ENCODE peak calls at places on chromosome 21, in ten cellular contexts. U, N, J, E, O, T, P, C, K and Q are unnamed samples.

GRCh38 chr21:31961027-31961426 is 88.2 kb downstream of the HUNK start:
- DNase-seq in U (no peak), N (no peak), J (no peak), E (no peak), O (no peak), T (no peak), P (no peak), C (no peak), K (no peak), Q (no peak)

GRCh38 chr21:33856893-33857527 is 58.6 kb downstream of the ATP5PO start:
- DNase-seq in U (no peak), N (no peak), J (no peak), E (peak; percentile 30), O (peak; percentile 63), T (no peak), P (no peak), C (no peak), K (no peak), Q (no peak)

GRCh38 chr21:32921632-32922230 is 104.0 kb upstream of the OLIG2 start:
- DNase-seq in U (peak; percentile 10), N (peak; percentile 61), J (no peak), E (peak; percentile 67), O (no peak), T (peak; percentile 80), P (peak; percentile 6), C (no peak), K (peak; percentile 37), Q (peak; percentile 36)

GRCh38 chr21:32569261-32570230 is 15.8 kb downstream of the TCP10L start:
- DNase-seq in U (peak; percentile 79), N (peak; percentile 86), J (peak; percentile 72), E (peak; percentile 91), O (peak; percentile 78), T (peak; percentile 89), P (peak; percentile 87), C (peak; percentile 72), K (peak; percentile 78), Q (peak; percentile 77)

GRCh38 chr21:30839304-30839703 is 9.7 kb upstream of the KRTAP7-1 start:
- DNase-seq in U (no peak), N (no peak), J (peak; percentile 62), E (peak; percentile 23), O (peak; percentile 26), T (peak; percentile 63), P (no peak), C (no peak), K (no peak), Q (no peak)

GRCh38 chr21:31526040-31526439 is 133.5 kb upstream of the SOD1 start:
- DNase-seq in U (no peak), N (no peak), J (peak; percentile 42), E (no peak), O (no peak), T (no peak), P (no peak), C (no peak), K (no peak), Q (no peak)

GRCh38 chr21:43816611-43817071 is 27.3 kb downstream of the RRP1 start:
- DNase-seq in U (no peak), N (no peak), J (no peak), E (no peak), O (no peak), T (no peak), P (no peak), C (no peak), K (no peak), Q (no peak)

GRCh38 chr21:32392299-32392879 is 423 bp downstream of the URB1 start:
- DNase-seq in U (no peak), N (no peak), J (no peak), E (peak; percentile 47), O (no peak), T (no peak), P (peak; percentile 44), C (no peak), K (no peak), Q (no peak)

GRCh38 chr21:35172231-35172630 is 123.1 kb upstream of the RUNX1 start:
- DNase-seq in U (no peak), N (no peak), J (no peak), E (no peak), O (no peak), T (no peak), P (no peak), C (no peak), K (no peak), Q (peak; percentile 81)

GRCh38 chr21:38807481-38807880 is 1.8 kb downstream of the ETS2 start:
- DNase-seq in U (no peak), N (no peak), J (no peak), E (no peak), O (no peak), T (no peak), P (peak; percentile 44), C (no peak), K (no peak), Q (no peak)

GRCh38 chr21:38806153-38806941 is 618 bp downstream of the ETS2 start:
- DNase-seq in U (no peak), N (peak; percentile 69), J (no peak), E (peak; percentile 47), O (no peak), T (peak; percentile 57), P (no peak), C (peak; percentile 53), K (no peak), Q (peak; percentile 13)

GRCh38 chr21:38807987-38808386 is 2.3 kb downstream of the ETS2 start:
- DNase-seq in U (peak; percentile 51), N (no peak), J (no peak), E (no peak), O (no peak), T (no peak), P (no peak), C (no peak), K (no peak), Q (no peak)

GRCh38 chr21:38805282-38806152 is at the start of gene ETS2:
- DNase-seq in U (peak; percentile 92), N (peak; percentile 94), J (peak; percentile 72), E (peak; percentile 97), O (peak; percentile 91), T (peak; percentile 83), P (peak; percentile 81), C (peak; percentile 90), K (peak; percentile 90), Q (peak; percentile 83)

DNA sequence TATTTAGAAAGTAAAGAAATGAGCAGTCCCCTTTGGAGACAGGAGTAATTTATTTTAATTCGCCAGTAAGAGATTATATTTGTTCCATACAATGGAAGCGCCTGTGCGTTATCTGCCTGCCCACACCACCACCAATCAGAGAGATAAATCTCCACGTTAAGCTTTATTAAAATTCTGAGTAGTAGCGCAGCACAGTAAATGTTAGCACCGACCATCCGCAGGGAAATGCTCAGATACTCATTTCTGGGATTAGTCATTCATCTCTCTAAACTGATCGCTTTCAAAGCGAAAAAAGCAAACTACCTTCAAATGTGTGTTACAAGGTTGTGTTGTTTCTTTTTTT is 1.2 kb downstream of the ETS2 start:
- DNase-seq in U (peak; percentile 49), N (no peak), J (no peak), E (peak; percentile 47), O (no peak), T (no peak), P (peak; percentile 52), C (no peak), K (no peak), Q (no peak)
- H3K27ac ChIP-seq in U (peak overlapping the region; percentile 91), N (peak overlapping the region; percentile 98), J (peak overlapping the region; percentile 94), E (peak overlapping the region; percentile 84), O (peak overlapping the region; percentile 90), T (no peak overlapping the region), P (peak overlapping the region; percentile 74), C (peak overlapping the region; percentile 94), K (no peak overlapping the region), Q (peak overlapping the region; percentile 65)

DNA sequence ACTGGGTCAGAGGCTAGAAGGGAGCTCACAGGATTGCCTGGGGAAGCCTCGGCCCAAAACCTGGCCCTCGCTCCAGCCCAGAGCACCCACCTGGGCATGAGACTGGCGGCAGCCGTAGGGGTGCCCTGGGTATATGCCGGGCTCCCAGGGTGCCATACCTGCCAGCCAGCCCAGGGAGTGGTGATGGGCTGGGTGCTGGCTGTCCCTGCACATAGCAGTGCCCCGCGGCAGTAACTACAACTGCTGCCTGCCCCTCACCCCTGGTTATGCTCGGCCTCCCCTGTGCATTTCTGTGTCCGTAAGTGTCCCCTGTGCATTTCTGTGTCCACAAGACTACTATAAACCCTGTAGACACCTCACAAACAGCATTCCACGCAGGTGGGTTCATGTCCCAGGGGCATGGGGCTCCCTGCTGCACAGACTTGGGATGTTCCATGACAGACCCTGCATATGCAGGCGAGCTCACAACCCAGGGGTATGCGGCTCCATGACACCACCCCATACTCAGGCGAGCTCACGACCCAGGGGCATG is 5.8 kb upstream of the SPATC1L start:
- DNase-seq in U (no peak), N (no peak), J (no peak), E (no peak), O (peak; percentile 19), T (no peak), P (no peak), C (no peak), K (no peak), Q (no peak)
- H3K27ac ChIP-seq in U (no peak overlapping the region), N (peak overlapping the region; percentile 83), J (peak overlapping the region; percentile 66), E (no peak overlapping the region), O (peak overlapping the region; percentile 96), T (no peak overlapping the region), P (no peak overlapping the region), C (peak overlapping the region; percentile 96), K (no peak overlapping the region), Q (no peak overlapping the region)

GRCh38 chr21:46624050-46624449 is 11.4 kb upstream of the PRMT2 start:
- DNase-seq in U (no peak), N (no peak), J (no peak), E (no peak), O (no peak), T (no peak), P (no peak), C (no peak), K (no peak), Q (no peak)

GRCh38 chr21:46619846-46620245 is 15.0 kb upstream of the S100B start:
- DNase-seq in U (peak; percentile 15), N (no peak), J (no peak), E (no peak), O (no peak), T (no peak), P (no peak), C (no peak), K (no peak), Q (no peak)

GRCh38 chr21:46622226-46622625 is 13.2 kb upstream of the PRMT2 start:
- DNase-seq in U (no peak), N (peak; percentile 70), J (no peak), E (no peak), O (peak; percentile 28), T (no peak), P (peak; percentile 36), C (peak; percentile 42), K (no peak), Q (peak; percentile 34)

GRCh38 chr21:46620846-46621245 is 14.6 kb upstream of the PRMT2 start:
- DNase-seq in U (no peak), N (no peak), J (no peak), E (no peak), O (no peak), T (no peak), P (no peak), C (no peak), K (no peak), Q (no peak)

GRCh38 chr21:46621457-46622182 is 13.9 kb upstream of the PRMT2 start:
- DNase-seq in U (no peak), N (no peak), J (no peak), E (no peak), O (no peak), T (no peak), P (no peak), C (no peak), K (no peak), Q (no peak)
- H3K27ac ChIP-seq in U (no peak overlapping the region), N (peak overlapping the region; percentile 27), J (no peak overlapping the region), E (no peak overlapping the region), O (no peak overlapping the region), T (no peak overlapping the region), P (no peak overlapping the region), C (peak overlapping the region; percentile 55), K (no peak overlapping the region), Q (no peak overlapping the region)

GRCh38 chr21:29332461-29333354 is 34.0 kb downstream of the BACH1 start:
- DNase-seq in U (peak; percentile 77), N (no peak), J (no peak), E (no peak), O (peak; percentile 35), T (no peak), P (peak; percentile 21), C (no peak), K (no peak), Q (no peak)
- H3K27ac ChIP-seq in U (peak overlapping the region; percentile 43), N (no peak overlapping the region), J (no peak overlapping the region), E (no peak overlapping the region), O (peak overlapping the region; percentile 55), T (no peak overlapping the region), P (no peak overlapping the region), C (peak overlapping the region; percentile 4), K (peak overlapping the region; percentile 43), Q (no peak overlapping the region)